ENCODE peak calls at places on chromosome X, in four cellular contexts. F, X, Z and L are unnamed samples. For H3K9me3, the result is how much of the 10 kb centered on the place peaks cover.

GRCh38 chrX:137430301-137430700 is 135.6 kb upstream of the ZIC3 start:
- DNase-seq in X (no peak), Z (no peak), F (no peak), L (no peak)

GRCh38 chrX:39815621-39816020 is 282.1 kb downstream of the BCOR start:
- DNase-seq in Z (peak), F (peak), X (no peak), L (no peak)

GRCh38 chrX:69102805-69103204 is 62.4 kb downstream of the PJA1 start:
- DNase-seq in F (no peak), X (no peak), Z (no peak), L (no peak)

GRCh38 chrX:13489451-13489850 is 80.0 kb upstream of the EGFL6 start:
- DNase-seq in X (no peak), F (peak), Z (peak), L (no peak)

GRCh38 chrX:149312097-149312496 is 193.0 kb downstream of the IDS start:
- DNase-seq in Z (no peak), F (no peak), X (no peak), L (no peak)

GRCh38 chrX:149631293-149632165 is at the start of gene TMEM185A:
- DNase-seq in F (peak), Z (peak), X (peak), L (peak)

GRCh38 chrX:118370921-118371624 is 25.2 kb downstream of the WDR44 start:
- DNase-seq in X (no peak), F (peak), Z (peak), L (no peak)

GRCh38 chrX:117743469-117744251 is 372.9 kb downstream of the KLHL13 start:
- DNase-seq in F (peak), X (no peak), Z (no peak), L (no peak)

GRCh38 chrX:103275947-103276567 is 493 bp downstream of the TCEAL5 start:
- DNase-seq in Z (no peak), F (no peak), X (no peak), L (peak)

GRCh38 chrX:134990475-134991473 is at the start of gene SMIM10:
- DNase-seq in Z (peak), F (peak), X (no peak), L (peak)

GRCh38 chrX:68249401-68249831 is 183.9 kb downstream of the OPHN1 start:
- DNase-seq in F (no peak), Z (no peak), X (no peak), L (no peak)

GRCh38 chrX:77937291-77937690 is 26.8 kb downstream of the ATP7A start:
- DNase-seq in X (no peak), F (peak), Z (peak), L (no peak)

GRCh38 chrX:110045421-110045820 is 42.5 kb downstream of the TMEM164 start:
- DNase-seq in F (no peak), X (no peak), Z (no peak), L (no peak)

GRCh38 chrX:15043538-15043937 is 170.3 kb downstream of the MOSPD2 start:
- DNase-seq in Z (no peak), F (no peak), X (no peak), L (no peak)

GRCh38 chrX:120791013-120791643 is 84.5 kb downstream of the CT47B1 start:
- DNase-seq in F (peak), Z (peak), X (no peak), L (no peak)

GRCh38 chrX:69082753-69083150 is 82.5 kb downstream of the PJA1 start:
- DNase-seq in Z (no peak), F (no peak), X (no peak), L (peak)

GRCh38 chrX:148771440-148771839 is 271.0 kb downstream of the AFF2 start:
- DNase-seq in Z (no peak), F (no peak), X (no peak), L (no peak)

GRCh38 chrX:23435575-23435974 is 100.9 kb downstream of the PTCHD1 start:
- DNase-seq in X (no peak), F (no peak), Z (no peak), L (no peak)

GRCh38 chrX:125295337-125295736 is 24.3 kb upstream of the TEX13C start:
- DNase-seq in F (peak), X (no peak), Z (peak), L (no peak)

GRCh38 chrX:43666301-43666912 is 10.3 kb downstream of the MAOA start:
- DNase-seq in Z (no peak), X (no peak), F (no peak), L (no peak)

GRCh38 chrX:22081475-22082092 is 49.5 kb downstream of the PHEX start:
- DNase-seq in F (peak), Z (peak), X (peak), L (peak)

DNA sequence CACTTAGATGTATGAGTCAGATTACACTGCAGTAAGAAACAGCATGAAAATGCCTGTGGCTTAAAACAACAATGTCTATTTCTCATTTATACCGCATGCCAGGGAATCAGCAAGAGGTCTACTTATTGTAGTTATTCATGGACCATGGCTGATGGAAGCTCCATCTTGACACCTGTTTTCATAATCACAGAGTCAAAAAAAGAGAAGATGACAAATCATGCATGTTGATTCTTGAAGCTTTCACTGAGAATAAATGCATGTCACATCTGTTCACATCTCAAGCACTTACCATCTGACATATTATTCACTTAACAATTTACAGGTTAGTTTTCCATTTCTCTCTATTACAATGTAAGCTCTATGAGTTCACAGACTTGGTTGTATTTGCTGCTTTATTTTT is 194.2 kb upstream of the SLITRK2 start:
- DNase-seq in F (no peak), Z (no peak), X (no peak), L (no peak)
- H3K18ac ChIP-seq in F (no peak), Z (no peak), X (no peak), L (no peak)

GRCh38 chrX:153439977-153440376 is 5.9 kb downstream of the TREX2 start:
- DNase-seq in Z (no peak), F (no peak), X (no peak), L (no peak)
- H3K9me3 ChIP-seq in Z (under half), F (under half), X (under half), L (under half)

DNA sequence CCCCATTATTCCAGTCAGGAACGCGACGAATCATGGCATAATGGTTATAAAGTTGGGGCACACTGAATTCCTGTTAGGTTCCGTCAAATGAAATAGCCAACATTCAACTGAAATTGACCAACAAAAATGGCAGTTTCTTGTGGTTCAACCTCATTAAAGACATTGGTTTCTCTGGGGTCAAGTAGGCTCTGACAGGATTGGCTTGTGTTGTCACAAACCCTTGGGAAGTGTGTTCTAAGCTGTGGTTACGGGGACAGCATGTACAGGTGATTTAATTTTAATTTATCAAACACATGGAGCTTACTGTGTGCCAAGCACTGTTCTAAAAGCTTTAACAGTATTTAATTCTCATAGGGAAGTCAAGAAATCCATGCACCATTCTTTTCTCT is 751 bp downstream of the XK start:
- DNase-seq in F (no peak), Z (no peak), X (no peak), L (no peak)
- H3K4me3 ChIP-seq in F (peak), Z (peak), X (no peak), L (no peak)

GRCh38 chrX:20265726-20266681 is 705 bp downstream of the RPS6KA3 start:
- DNase-seq in Z (peak), F (peak), X (no peak), L (peak)
- H3K18ac ChIP-seq in Z (peak), F (peak), X (peak), L (no peak)

GRCh38 chrX:141815904-141816303 is 22.2 kb upstream of the MAGEC3 start:
- DNase-seq in X (no peak), F (no peak), Z (no peak), L (no peak)
- H3K9me3 ChIP-seq in X (under half), F (under half), Z (under half), L (under half)